ENCODE peak calls at places on chromosome 21, in ten cellular contexts. V is prostate gland, R is endothelial cell, N is HFFc6, C is fibroblast of pulmonary artery, G is stomach, L is brain microvascular endothelial cell, U is thoracic aorta, Z is colonic mucosa, H is AG04450. X is an unnamed sample.

GRCh38 chr21:44006656-44007055 is 5.5 kb upstream of the TRAPPC10 start:
- DNase-seq in V (no peak), R (no peak), N (peak), C (peak), G (no peak), L (peak), U (no peak), Z (no peak), H (no peak), X (no peak)

GRCh38 chr21:35528109-35529042 is 479.3 kb upstream of the RUNX1 start:
- DNase-seq in V (no peak), R (no peak), N (no peak), C (peak), G (no peak), L (peak), U (no peak), Z (peak), H (no peak), X (no peak)

GRCh38 chr21:42518216-42518615 is 4.6 kb downstream of the SLC37A1 start:
- DNase-seq in V (no peak), R (no peak), N (no peak), C (peak), G (no peak), L (peak), U (no peak), Z (no peak), H (no peak), X (peak)

GRCh38 chr21:27429612-27430361 is 462.9 kb upstream of the ADAMTS5 start:
- DNase-seq in V (no peak), R (no peak), N (peak), C (peak), G (no peak), L (no peak), U (no peak), Z (no peak), H (peak), X (no peak)

GRCh38 chr21:24658926-24659325 is 948.4 kb downstream of the MRPL39 start:
- DNase-seq in V (no peak), R (no peak), N (no peak), C (no peak), G (no peak), L (no peak), U (no peak), Z (no peak), H (no peak), X (no peak)

GRCh38 chr21:42133131-42133530 is 62.0 kb downstream of the UMODL1 start:
- DNase-seq in V (no peak), R (no peak), N (no peak), C (no peak), G (no peak), L (no peak), U (no peak), Z (no peak), H (no peak), X (no peak)

GRCh38 chr21:31557421-31557955 is 102.0 kb upstream of the SOD1 start:
- DNase-seq in V (no peak), R (peak), N (no peak), C (no peak), G (peak), L (no peak), U (no peak), Z (no peak), H (no peak), X (no peak)

GRCh38 chr21:39114871-39115658 is 68.2 kb downstream of the PSMG1 start:
- DNase-seq in V (no peak), R (no peak), N (no peak), C (peak), G (no peak), L (peak), U (no peak), Z (no peak), H (no peak), X (peak)

GRCh38 chr21:14690886-14691285 is 144.8 kb upstream of the SAMSN1 start:
- DNase-seq in V (no peak), R (no peak), N (no peak), C (peak), G (no peak), L (no peak), U (no peak), Z (no peak), H (no peak), X (peak)

GRCh38 chr21:37562920-37563640 is 196.5 kb downstream of the DYRK1A start:
- DNase-seq in V (peak), R (peak), N (no peak), C (no peak), G (no peak), L (no peak), U (no peak), Z (peak), H (no peak), X (no peak)

GRCh38 chr21:21003701-21004100 is 5.5 kb downstream of the NCAM2 start:
- DNase-seq in V (no peak), R (peak), N (peak), C (peak), G (no peak), L (peak), U (no peak), Z (no peak), H (no peak), X (peak)

GRCh38 chr21:41932191-41932575 is 21.6 kb downstream of the C2CD2 start:
- DNase-seq in V (no peak), R (no peak), N (peak), C (peak), G (no peak), L (peak), U (no peak), Z (no peak), H (peak), X (peak)

GRCh38 chr21:41622201-41622600 is 114.2 kb upstream of the TMPRSS2 start:
- DNase-seq in V (no peak), R (no peak), N (no peak), C (no peak), G (no peak), L (no peak), U (no peak), Z (no peak), H (no peak), X (no peak)

GRCh38 chr21:38769253-38769780 is 36.4 kb upstream of the ETS2 start:
- DNase-seq in V (no peak), R (no peak), N (peak), C (peak), G (no peak), L (peak), U (no peak), Z (no peak), H (peak), X (no peak)

GRCh38 chr21:42387843-42388242 is 8.0 kb downstream of the TMPRSS3 start:
- DNase-seq in V (no peak), R (no peak), N (no peak), C (no peak), G (no peak), L (no peak), U (no peak), Z (no peak), H (no peak), X (no peak)

GRCh38 chr21:15365751-15366392 is 301.1 kb upstream of the NRIP1 start:
- DNase-seq in V (no peak), R (no peak), N (no peak), C (no peak), G (no peak), L (no peak), U (no peak), Z (no peak), H (no peak), X (no peak)

GRCh38 chr21:32719085-32719484 is 8.7 kb downstream of the SYNJ1 start:
- DNase-seq in V (no peak), R (no peak), N (no peak), C (no peak), G (no peak), L (no peak), U (no peak), Z (no peak), H (no peak), X (no peak)

GRCh38 chr21:28615276-28615675 is 377.4 kb downstream of the LTN1 start:
- DNase-seq in V (no peak), R (no peak), N (peak), C (peak), G (no peak), L (peak), U (no peak), Z (no peak), H (no peak), X (no peak)

GRCh38 chr21:45407629-45408247 is 2.8 kb downstream of the COL18A1 start:
- DNase-seq in V (no peak), R (no peak), N (no peak), C (no peak), G (no peak), L (no peak), U (no peak), Z (no peak), H (no peak), X (no peak)
- TF ChIP-seq CTCF in V (no peak), R (no peak), N (peak), C (peak), G (no peak), L (peak), U (no peak), Z (no peak), H (peak), X (no peak)

GRCh38 chr21:30206551-30207251 is 9.2 kb downstream of the CLDN8 start:
- DNase-seq in V (no peak), R (no peak), N (no peak), C (peak), G (no peak), L (peak), U (no peak), Z (no peak), H (no peak), X (peak)

GRCh38 chr21:30207252-30207579 is 8.7 kb downstream of the CLDN8 start:
- DNase-seq in V (no peak), R (no peak), N (no peak), C (no peak), G (no peak), L (no peak), U (no peak), Z (no peak), H (no peak), X (no peak)

DNA sequence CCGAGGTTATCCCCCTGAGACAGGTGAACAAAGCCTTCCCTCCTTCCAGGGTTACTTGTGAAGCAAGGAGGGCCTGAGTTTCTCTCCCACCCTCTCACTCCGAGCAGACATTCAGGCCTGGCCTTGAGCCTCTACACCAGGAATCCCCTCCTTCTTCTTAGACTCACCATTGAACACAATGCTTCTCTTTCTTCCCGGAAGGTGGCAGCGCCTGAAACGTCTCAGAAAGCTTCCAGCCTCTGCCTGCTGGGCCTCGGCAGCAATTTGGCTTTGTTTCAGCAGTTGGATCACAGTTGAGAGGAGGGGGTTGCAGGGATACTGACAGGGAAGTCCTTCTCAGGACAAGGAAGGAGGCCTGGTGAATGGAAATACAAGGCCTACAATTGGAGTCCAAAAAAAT is 6.3 kb downstream of the CLDN8 start:
- DNase-seq in V (no peak), R (no peak), N (no peak), C (peak), G (no peak), L (no peak), U (no peak), Z (no peak), H (no peak), X (peak)
- TF ChIP-seq CTCF in V (no peak), R (no peak), N (no peak), C (peak), G (no peak), L (peak), U (no peak), Z (no peak), H (no peak), X (peak)

DNA sequence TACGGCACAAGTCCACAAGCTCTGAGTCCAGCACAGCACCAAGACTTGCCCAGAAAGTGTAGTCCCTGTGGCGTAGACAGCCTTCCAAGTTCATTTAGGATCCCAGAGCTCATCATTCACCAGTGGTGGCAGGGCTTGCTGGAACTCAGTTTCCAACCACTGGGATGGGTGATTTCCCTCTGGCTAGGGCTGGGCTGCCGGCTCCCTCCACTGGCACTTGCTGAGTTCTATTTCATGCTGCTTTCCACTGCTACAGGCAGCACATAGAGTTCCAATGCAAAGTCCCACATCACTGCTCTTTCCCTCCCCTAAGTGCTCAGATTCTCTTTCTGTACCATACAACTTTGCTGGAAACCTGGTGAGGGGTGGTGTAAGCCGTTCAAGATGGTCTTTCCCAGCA is 510.3 kb upstream of the TMPRSS15 start:
- DNase-seq in V (no peak), R (no peak), N (no peak), C (no peak), G (no peak), L (no peak), U (no peak), Z (no peak), H (no peak), X (no peak)
- TF ChIP-seq CTCF in V (no peak), R (no peak), N (no peak), C (no peak), G (no peak), L (no peak), U (no peak), Z (no peak), H (no peak), X (no peak)

DNA sequence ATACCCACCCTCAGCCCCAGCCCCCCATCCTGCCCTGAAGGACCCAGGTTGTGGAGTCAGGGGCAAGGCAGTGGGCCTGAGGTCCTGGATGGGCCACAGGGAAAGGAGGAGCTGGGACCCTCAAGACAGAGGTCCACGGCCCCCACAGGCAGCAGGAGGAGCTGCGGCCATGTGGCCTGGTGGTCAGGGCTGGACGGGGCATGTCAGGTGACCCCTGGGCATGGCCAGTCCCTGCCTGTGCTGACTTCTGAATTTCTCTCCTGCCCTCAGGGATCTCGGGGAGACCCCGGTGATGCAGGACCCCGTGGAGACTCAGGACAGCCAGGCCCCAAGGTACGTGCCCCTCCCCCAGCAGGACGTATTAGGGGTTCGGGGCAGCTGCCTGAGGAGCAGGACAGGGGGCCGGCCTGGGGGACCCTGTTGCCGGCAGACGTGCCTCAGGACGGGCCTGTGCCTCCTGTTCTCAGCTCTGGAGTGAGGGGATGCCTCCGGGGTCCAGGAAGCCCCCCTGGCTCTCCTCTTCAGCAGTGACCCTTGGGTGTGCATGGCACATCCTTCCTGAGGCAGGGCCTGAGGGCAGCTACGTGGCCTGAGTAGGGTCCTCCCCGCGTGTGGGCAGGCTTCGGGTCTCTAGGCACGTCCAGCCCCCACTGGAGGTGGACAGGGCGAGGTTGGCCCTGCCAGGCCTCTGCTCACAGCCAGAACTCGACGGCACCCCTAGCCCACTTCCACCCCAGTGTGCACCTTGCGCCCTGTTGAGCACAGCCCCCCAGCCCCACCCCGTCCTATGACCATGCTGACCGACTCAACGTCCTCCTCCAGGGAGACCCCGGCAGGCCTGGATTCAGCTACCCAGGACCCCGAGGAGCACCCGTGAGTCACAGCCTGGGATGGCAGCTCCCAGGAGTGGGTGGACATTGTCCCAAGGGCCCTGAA is 23.6 kb downstream of the COL6A2 start:
- DNase-seq in V (no peak), R (peak), N (no peak), C (no peak), G (peak), L (no peak), U (no peak), Z (no peak), H (no peak), X (no peak)
- TF ChIP-seq CTCF in V (no peak), R (no peak), N (peak), C (no peak), G (no peak), L (peak), U (no peak), Z (no peak), H (no peak), X (no peak)

GRCh38 chr21:34351786-34352241 is 12.0 kb upstream of the KCNE2 start:
- DNase-seq in V (peak), R (peak), N (peak), C (peak), G (peak), L (peak), U (no peak), Z (peak), H (no peak), X (peak)

GRCh38 chr21:34348890-34349519 is 14.8 kb upstream of the KCNE2 start:
- DNase-seq in V (no peak), R (no peak), N (no peak), C (no peak), G (no peak), L (no peak), U (no peak), Z (no peak), H (no peak), X (no peak)

GRCh38 chr21:34354836-34355235 is 9.0 kb upstream of the KCNE2 start:
- DNase-seq in V (no peak), R (no peak), N (no peak), C (no peak), G (no peak), L (no peak), U (no peak), Z (no peak), H (no peak), X (no peak)

GRCh38 chr21:34355570-34355969 is 8.2 kb upstream of the KCNE2 start:
- DNase-seq in V (no peak), R (no peak), N (no peak), C (no peak), G (no peak), L (no peak), U (no peak), Z (no peak), H (no peak), X (no peak)

GRCh38 chr21:34352556-34352955 is 11.2 kb upstream of the KCNE2 start:
- DNase-seq in V (no peak), R (no peak), N (no peak), C (no peak), G (no peak), L (no peak), U (no peak), Z (no peak), H (no peak), X (no peak)
- TF ChIP-seq CTCF in V (no peak), R (no peak), N (no peak), C (no peak), G (no peak), L (no peak), U (no peak), Z (no peak), H (no peak), X (no peak)